ENCODE peak calls at places on chromosome 17, in four cellular contexts. Z, D, O and X are unnamed samples.

GRCh38 chr17:2241823-2242222 is 61.8 kb downstream of the SMG6 start:
- DNase-seq in Z (no peak), O (no peak), D (no peak), X (no peak)

GRCh38 chr17:58410714-58411407 is 6.5 kb downstream of the RNF43 start:
- DNase-seq in D (no peak), O (no peak), Z (no peak), X (no peak)

GRCh38 chr17:9239260-9239820 is 218.0 kb downstream of the NTN1 start:
- DNase-seq in O (no peak), D (no peak), Z (no peak), X (no peak)

GRCh38 chr17:37710344-37710886 is 34.4 kb downstream of the HNF1B start:
- DNase-seq in Z (peak; percentile 10), D (no peak), O (peak; percentile 25), X (no peak)

GRCh38 chr17:47776330-47777197 is 43.5 kb downstream of the TBX21 start:
- DNase-seq in D (no peak), Z (peak; percentile 75), O (peak; percentile 55), X (no peak)

GRCh38 chr17:73533127-73533526 is 111.1 kb downstream of the SDK2 start:
- DNase-seq in D (no peak), O (no peak), Z (no peak), X (no peak)

GRCh38 chr17:45345554-45346254 is 28.9 kb upstream of the MAP3K14 start:
- DNase-seq in D (peak; percentile 56), O (no peak), Z (no peak), X (no peak)

GRCh38 chr17:56597495-56597990 is 4.0 kb downstream of the NOG start:
- DNase-seq in Z (peak; percentile 47), D (no peak), O (no peak), X (no peak)

GRCh38 chr17:56812971-56813388 is 20.7 kb downstream of the C17orf67 start:
- DNase-seq in O (no peak), Z (no peak), D (no peak), X (no peak)

GRCh38 chr17:5122586-5123342 is 6.9 kb downstream of the USP6 start:
- DNase-seq in D (peak; percentile 68), Z (no peak), O (no peak), X (peak; percentile 34)

GRCh38 chr17:59513934-59514841 is 51.2 kb upstream of the DHX40 start:
- DNase-seq in Z (peak; percentile 55), O (no peak), D (peak; percentile 90), X (peak; percentile 79)

GRCh38 chr17:15908378-15908777 is 36.6 kb upstream of the ADORA2B start:
- DNase-seq in O (no peak), D (no peak), Z (no peak), X (no peak)

GRCh38 chr17:69763503-69763902 is 311.5 kb upstream of the KCNJ16 start:
- DNase-seq in D (no peak), O (no peak), Z (peak; percentile 61), X (no peak)

GRCh38 chr17:50470451-50470850 is 1.8 kb upstream of the CHAD start:
- DNase-seq in O (no peak), Z (no peak), D (peak; percentile 53), X (no peak)

GRCh38 chr17:62950067-62950466 is 16.0 kb upstream of the TANC2 start:
- DNase-seq in D (no peak), O (no peak), Z (peak; percentile 92), X (no peak)
- H3K27ac ChIP-seq in D (no peak overlapping the region), O (no peak overlapping the region), Z (no peak overlapping the region), X (no peak overlapping the region)

GRCh38 chr17:40122944-40123810 is 1.4 kb downstream of the MSL1 start:
- DNase-seq in O (peak; percentile 73), D (no peak), Z (peak; percentile 33), X (no peak)
- H3K27ac ChIP-seq in O (peak overlapping the region; percentile 64), D (peak overlapping the region; percentile 100), Z (peak overlapping the region; percentile 52), X (peak overlapping the region; percentile 84)

GRCh38 chr17:31508310-31509094 is 117.0 kb downstream of the RAB11FIP4 start:
- DNase-seq in Z (no peak), D (no peak), O (no peak), X (no peak)

GRCh38 chr17:31509095-31509804 is 117.8 kb downstream of the RAB11FIP4 start:
- DNase-seq in D (no peak), Z (no peak), O (no peak), X (no peak)

GRCh38 chr17:31510273-31511175 is 119.0 kb downstream of the RAB11FIP4 start:
- DNase-seq in O (no peak), D (no peak), Z (no peak), X (no peak)

GRCh38 chr17:31511176-31511540 is 119.7 kb downstream of the RAB11FIP4 start:
- DNase-seq in Z (no peak), D (no peak), O (no peak), X (no peak)

DNA sequence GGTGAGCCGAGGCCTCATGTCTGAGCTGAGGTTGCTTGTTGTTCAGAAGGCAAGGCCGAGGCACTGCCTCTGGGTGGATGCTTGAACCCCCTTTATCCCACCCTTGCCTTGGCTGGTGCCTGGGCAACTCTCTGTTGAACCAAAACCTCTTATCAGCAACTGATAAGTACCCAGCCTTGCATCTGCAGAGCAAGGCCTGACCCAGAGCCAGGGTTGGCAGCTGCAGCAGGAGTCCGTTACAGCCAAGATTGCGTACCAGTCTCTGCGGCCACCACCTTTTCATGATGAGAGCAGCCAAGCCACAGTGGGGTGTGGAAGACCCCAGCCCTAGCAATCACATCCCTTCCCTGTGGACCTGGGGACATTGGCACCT is 118.3 kb downstream of the RAB11FIP4 start:
- DNase-seq in Z (no peak), D (no peak), O (no peak), X (no peak)
- H3K27ac ChIP-seq in Z (no peak overlapping the region), D (no peak overlapping the region), O (no peak overlapping the region), X (no peak overlapping the region)

GRCh38 chr17:64455993-64456885 is 7.3 kb downstream of the MILR1 start:
- DNase-seq in O (peak; percentile 89), Z (no peak), D (no peak), X (no peak)
- H3K27ac ChIP-seq in O (peak overlapping the region; percentile 94), Z (no peak overlapping the region), D (no peak overlapping the region), X (no peak overlapping the region)

DNA sequence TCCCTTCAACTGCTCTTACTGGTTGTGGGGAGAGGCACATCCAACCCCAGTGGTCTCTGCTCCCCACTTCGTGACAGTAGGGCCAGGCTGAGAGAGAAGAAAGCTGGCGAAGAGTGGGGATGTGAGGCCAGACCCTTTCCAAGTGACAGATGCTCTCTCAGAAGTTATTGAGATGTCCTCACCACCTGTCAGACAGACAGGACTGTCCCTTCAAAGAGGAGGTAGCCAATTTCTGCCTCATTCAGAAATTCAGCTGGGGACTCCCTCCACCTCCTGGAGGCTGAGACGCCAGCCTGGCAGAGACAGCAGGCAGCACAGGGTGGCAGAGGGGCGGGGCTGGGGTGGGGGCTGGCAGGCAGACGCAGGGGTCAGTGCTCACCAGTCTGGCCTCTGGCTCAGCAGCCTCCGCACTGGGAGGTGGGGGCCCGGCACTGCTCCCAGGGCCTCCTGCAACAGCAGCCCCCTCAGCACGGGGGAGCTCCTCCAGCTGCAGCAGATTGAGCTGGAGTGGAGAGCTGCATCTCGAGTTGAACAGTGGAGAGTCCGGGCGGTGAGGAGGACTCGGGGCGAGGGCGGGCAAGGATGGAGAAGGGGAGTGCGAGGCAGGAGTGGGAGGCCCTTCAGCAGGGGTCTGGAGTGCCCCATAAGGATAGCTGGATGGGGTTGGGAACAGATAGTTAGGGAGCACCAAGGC is 9.2 kb downstream of the PER1 start:
- DNase-seq in Z (no peak), D (peak; percentile 66), O (no peak), X (no peak)
- H3K27ac ChIP-seq in Z (no peak overlapping the region), D (peak overlapping the region; percentile 99), O (no peak overlapping the region), X (no peak overlapping the region)

GRCh38 chr17:79914813-79915740 is 75.8 kb upstream of the CBX4 start:
- DNase-seq in D (no peak), O (no peak), Z (no peak), X (no peak)

GRCh38 chr17:79913896-79914812 is 74.9 kb upstream of the CBX4 start:
- DNase-seq in D (no peak), Z (no peak), O (no peak), X (no peak)

GRCh38 chr17:79916506-79916905 is 77.3 kb upstream of the CBX4 start:
- DNase-seq in D (no peak), Z (no peak), O (no peak), X (no peak)

GRCh38 chr17:79916991-79917901 is 78.0 kb upstream of the CBX4 start:
- DNase-seq in O (no peak), D (no peak), Z (no peak), X (no peak)

DNA sequence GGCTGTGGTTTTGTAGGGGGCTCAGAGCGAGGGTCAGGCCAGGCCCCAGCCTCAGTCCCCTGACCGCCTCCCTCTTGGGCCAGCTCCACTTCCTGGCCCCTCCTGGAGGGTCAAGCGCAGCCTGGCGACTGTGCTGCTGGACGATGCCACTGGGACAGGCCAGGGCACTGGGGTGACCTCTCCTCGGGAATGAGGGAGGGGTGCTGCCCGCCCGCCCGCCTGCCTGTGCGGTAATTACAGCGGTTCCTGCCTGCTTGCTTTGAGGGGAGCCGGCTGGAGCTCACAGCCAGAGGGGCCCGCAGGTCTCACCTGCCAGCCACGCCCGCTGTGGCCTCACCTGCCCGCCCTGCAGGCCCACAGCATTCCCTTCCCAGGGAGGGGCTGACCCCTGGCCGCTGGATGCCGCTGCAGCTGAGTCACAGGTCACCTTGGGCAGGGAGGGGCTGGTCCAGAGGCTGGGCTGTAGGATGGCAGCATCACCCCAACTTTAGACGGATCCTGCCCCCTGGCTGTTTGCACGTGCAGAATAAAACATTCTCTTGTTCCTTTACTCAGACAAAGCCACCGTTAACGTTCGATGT is 76.7 kb upstream of the CBX4 start:
- DNase-seq in D (no peak), O (peak; percentile 51), Z (peak; percentile 80), X (peak; percentile 95)
- H3K27ac ChIP-seq in D (no peak overlapping the region), O (no peak overlapping the region), Z (no peak overlapping the region), X (no peak overlapping the region)

GRCh38 chr17:78883533-78884131 is 19.4 kb downstream of the CEP295NL start:
- DNase-seq in D (peak; percentile 95), Z (peak; percentile 95), O (no peak), X (peak; percentile 85)
- H3K27ac ChIP-seq in D (peak overlapping the region; percentile 88), Z (peak overlapping the region; percentile 84), O (no peak overlapping the region), X (peak overlapping the region; percentile 89)

GRCh38 chr17:49218941-49219913 is 8.7 kb downstream of the ABI3 start:
- DNase-seq in O (peak; percentile 55), Z (no peak), D (no peak), X (no peak)
- H3K27ac ChIP-seq in O (peak overlapping the region; percentile 57), Z (no peak overlapping the region), D (no peak overlapping the region), X (no peak overlapping the region)

GRCh38 chr17:28946239-28946638 is 5.1 kb downstream of the PHF12 start:
- DNase-seq in O (no peak), Z (peak; percentile 83), D (no peak), X (no peak)
- H3K27ac ChIP-seq in O (no peak overlapping the region), Z (peak overlapping the region; percentile 99), D (peak overlapping the region; percentile 98), X (peak overlapping the region; percentile 86)